ENCODE peak calls at places on chromosome 14, in eight cellular contexts. M, L, O, W, Q, A, E and N are unnamed samples.

GRCh38 chr14:105411017-105411941 is 8.3 kb upstream of the MTA1 start:
- DNase-seq in M (no peak), L (no peak), O (peak; percentile 63), W (peak; percentile 89), Q (peak; percentile 60), A (peak; percentile 72), E (peak; percentile 56), N (peak; percentile 24)

GRCh38 chr14:103112488-103113243 is 10.6 kb upstream of the TNFAIP2 start:
- DNase-seq in M (no peak), L (no peak), O (no peak), W (no peak), Q (no peak), A (no peak), E (no peak), N (no peak)

GRCh38 chr14:50726372-50727107 is 58.4 kb upstream of the SAV1 start:
- DNase-seq in M (no peak), L (no peak), O (no peak), W (no peak), Q (no peak), A (no peak), E (no peak), N (no peak)

GRCh38 chr14:22002860-22003284 is 329.3 kb upstream of the OR4E1 start:
- DNase-seq in M (peak; percentile 16), L (no peak), O (no peak), W (no peak), Q (no peak), A (no peak), E (peak; percentile 66), N (no peak)

GRCh38 chr14:86153480-86153879 is 623.5 kb downstream of the FLRT2 start:
- DNase-seq in M (no peak), L (no peak), O (no peak), W (no peak), Q (no peak), A (no peak), E (no peak), N (no peak)

GRCh38 chr14:101350021-101350420 is 211.3 kb upstream of the DIO3 start:
- DNase-seq in M (no peak), L (no peak), O (no peak), W (no peak), Q (peak; percentile 5), A (no peak), E (peak; percentile 19), N (no peak)

GRCh38 chr14:106556665-106557289 is 1030.4 kb downstream of the TMEM121 start:
- DNase-seq in M (no peak), L (no peak), O (peak; percentile 16), W (peak; percentile 33), Q (peak; percentile 60), A (no peak), E (peak; percentile 88), N (no peak)

GRCh38 chr14:91453744-91454143 is 36.1 kb upstream of the CCDC88C start:
- DNase-seq in M (no peak), L (no peak), O (no peak), W (no peak), Q (peak; percentile 32), A (no peak), E (no peak), N (no peak)

GRCh38 chr14:68654471-68654941 is 138.4 kb downstream of the ZFP36L1 start:
- DNase-seq in M (no peak), L (no peak), O (no peak), W (no peak), Q (no peak), A (no peak), E (no peak), N (no peak)

GRCh38 chr14:102510616-102511520 is 1.3 kb upstream of the ANKRD9 start:
- DNase-seq in M (no peak), L (no peak), O (no peak), W (peak; percentile 67), Q (peak; percentile 76), A (no peak), E (peak; percentile 91), N (no peak)

DNA sequence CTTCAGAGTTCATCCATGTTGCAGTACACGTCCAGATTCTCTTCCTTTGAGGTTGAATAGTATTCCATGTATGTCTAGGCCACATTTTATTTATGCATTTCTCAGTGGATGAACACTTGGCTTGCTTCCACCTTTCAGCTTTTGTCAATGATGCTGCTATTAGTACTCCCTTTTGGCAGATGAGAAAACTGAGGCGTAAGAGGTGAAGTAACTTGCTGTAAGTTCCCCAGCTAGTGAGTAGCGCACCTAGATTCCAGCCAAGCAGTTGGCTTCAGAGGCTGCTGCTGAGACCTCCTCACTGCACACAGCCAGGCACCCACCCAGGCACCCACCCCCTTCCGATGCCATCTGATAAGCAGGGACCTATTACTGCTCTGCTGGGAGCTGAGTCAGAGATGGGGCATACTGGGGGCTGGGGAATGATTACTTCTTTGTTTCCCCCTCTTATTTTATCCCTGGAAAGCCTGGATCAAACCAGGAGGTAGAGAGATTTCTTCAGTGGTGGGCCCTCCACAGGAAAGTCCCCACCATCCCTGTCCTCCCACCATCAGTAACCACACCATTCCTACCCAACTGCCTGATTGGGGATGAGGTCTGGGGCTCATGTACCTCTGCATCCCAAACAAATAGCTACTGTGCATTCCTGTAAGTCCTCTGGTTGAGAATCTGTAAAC is 234.6 kb downstream of the PCNX1 start:
- DNase-seq in M (no peak), L (no peak), O (no peak), W (no peak), Q (no peak), A (no peak), E (no peak), N (no peak)
- TF ChIP-seq POLR2A in M (no peak), L (no peak), O (no peak), W (no peak), Q (no peak), A (no peak), E (no peak), N (no peak)

DNA sequence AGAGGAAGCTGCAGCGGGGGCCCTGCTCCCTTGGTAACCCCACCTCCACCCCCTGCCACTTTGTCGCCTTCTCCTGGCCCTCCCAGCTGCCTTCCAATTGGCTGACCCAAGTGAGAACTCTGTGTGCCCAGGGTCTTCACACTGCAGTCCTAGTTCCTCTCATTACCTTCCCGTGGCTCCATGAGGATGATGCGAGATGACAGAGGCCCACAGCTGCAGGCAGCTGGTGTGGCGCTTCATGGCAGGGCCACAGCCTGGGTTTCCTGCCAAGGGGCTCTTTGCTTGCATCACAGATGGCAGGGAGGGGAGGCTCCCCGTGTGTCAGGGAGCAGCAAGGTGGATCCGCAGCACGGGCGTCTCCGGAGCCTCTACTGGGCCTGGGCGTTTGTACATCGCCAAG is 29.0 kb downstream of the DEGS2 start:
- DNase-seq in M (no peak), L (no peak), O (no peak), W (no peak), Q (no peak), A (no peak), E (no peak), N (no peak)
- TF ChIP-seq POLR2A in M (no peak), L (no peak), O (no peak), W (no peak), Q (no peak), A (no peak), E (no peak), N (no peak)

DNA sequence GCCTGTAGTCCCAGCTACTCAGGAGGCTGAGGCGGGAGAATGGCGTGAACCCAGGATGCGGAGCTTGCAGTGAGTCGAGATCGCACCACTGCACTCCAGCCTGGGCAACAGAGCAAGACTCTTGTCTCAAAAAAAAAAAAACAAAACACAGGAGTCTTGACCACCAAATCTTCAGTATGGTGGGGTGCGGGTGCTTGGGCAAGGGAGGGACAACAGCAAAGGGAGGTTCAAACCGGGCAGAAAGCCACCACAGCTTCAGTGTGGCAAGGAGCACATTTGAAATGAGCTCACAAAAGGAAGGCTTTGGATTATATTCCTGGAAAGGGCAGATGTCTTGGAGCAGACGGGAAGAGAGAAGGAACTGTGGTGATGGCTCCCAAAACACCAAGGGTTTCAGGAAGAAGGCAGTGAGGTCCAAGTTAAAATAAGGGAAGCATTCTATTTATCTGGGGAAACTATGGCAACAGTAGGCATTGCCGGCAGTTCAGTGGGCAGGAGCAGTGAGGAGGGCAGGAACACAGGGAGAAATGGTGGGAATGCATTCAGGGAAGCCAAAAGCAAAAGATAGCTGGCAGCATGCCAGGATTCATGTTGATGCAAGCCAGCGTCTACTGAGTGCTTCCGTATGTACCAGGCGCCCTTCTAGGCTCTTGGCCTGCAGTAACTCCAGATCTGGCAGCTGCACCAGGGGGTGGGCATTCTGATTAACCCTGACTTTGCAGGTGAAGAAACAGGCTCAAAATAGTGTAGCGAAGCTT is 51.0 kb upstream of the SRSF5 start:
- DNase-seq in M (no peak), L (peak; percentile 69), O (no peak), W (no peak), Q (peak; percentile 73), A (no peak), E (peak; percentile 68), N (peak; percentile 85)
- TF ChIP-seq POLR2A in M (no peak), L (no peak), O (no peak), W (peak; percentile 40), Q (no peak), A (no peak), E (no peak), N (no peak)

GRCh38 chr14:96362071-96362964 is 823 bp downstream of the ATG2B start:
- DNase-seq in M (peak; percentile 63), L (peak; percentile 52), O (peak; percentile 23), W (no peak), Q (peak; percentile 44), A (peak; percentile 37), E (peak; percentile 77), N (peak; percentile 72)
- TF ChIP-seq POLR2A in M (no peak), L (no peak), O (no peak), W (peak; percentile 38), Q (no peak), A (no peak), E (peak; percentile 55), N (no peak)

DNA sequence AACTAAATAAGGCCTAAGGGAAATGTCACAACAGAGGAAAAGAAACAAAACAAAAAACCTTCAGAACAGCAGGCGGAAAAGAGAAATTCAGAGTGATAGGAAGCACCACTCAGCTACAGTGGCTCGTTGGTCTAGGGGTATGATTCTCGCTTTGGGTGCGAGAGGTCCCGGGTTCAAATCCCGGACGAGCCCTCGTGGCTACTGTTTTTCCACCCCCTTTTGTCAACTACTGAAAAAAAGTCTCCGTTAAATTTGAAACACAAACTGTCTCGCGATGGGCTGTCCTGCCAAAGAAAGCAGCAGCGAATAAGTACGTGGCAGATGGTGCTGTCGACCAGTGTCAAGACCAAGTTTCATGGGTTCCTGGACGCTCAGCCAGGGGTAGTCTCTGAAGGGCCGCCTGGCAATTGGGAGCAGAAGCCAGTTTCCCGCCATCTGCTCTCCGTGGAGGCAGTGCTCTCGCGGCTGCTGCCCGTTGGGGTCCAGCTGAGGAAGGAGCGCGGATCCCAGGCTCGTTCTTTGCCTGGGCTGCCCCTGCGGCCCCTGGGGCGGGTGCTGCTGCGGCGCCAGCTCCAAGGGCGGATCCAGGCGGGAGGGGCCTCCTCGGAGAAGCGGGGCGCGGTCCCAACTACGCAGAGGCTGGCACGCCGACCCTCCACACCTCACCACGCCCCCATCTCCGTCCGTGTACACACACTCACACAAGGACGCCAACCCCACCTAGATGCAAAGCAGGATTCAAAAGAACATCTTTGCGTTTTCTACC is at the start of gene RNASE4:
- DNase-seq in M (peak; percentile 78), L (peak; percentile 90), O (no peak), W (peak; percentile 72), Q (peak; percentile 92), A (peak; percentile 71), E (peak; percentile 95), N (peak; percentile 88)
- TF ChIP-seq POLR2A in M (peak; percentile 47), L (peak; percentile 38), O (peak; percentile 53), W (no peak), Q (no peak), A (peak; percentile 26), E (peak; percentile 82), N (peak; percentile 47)